ENCODE peak calls at places on chromosomes 12 and 14, in six cellular contexts. One of them, this sample, is unnamed.

GRCh38 chr14:104681689-104682074 is 7.7 kb upstream of the INF2 start:
- DNase-seq in hypothalamus: peak
- DNase-seq in HEK293T: no peak
- DNase-seq in iris pigment epithelial cell: peak
- DNase-seq in spleen: peak
- DNase-seq in RKO: peak
- DNase-seq in this sample: peak

GRCh38 chr14:103728721-103729120 is 13.1 kb downstream of the ZFYVE21 start:
- DNase-seq in hypothalamus: no peak
- DNase-seq in HEK293T: no peak
- DNase-seq in iris pigment epithelial cell: no peak
- DNase-seq in spleen: peak
- DNase-seq in RKO: no peak
- DNase-seq in this sample: peak

GRCh38 chr14:96915478-96915877 is 118.3 kb downstream of the VRK1 start:
- DNase-seq in hypothalamus: no peak
- DNase-seq in HEK293T: no peak
- DNase-seq in iris pigment epithelial cell: no peak
- DNase-seq in spleen: no peak
- DNase-seq in RKO: no peak
- DNase-seq in this sample: no peak

GRCh38 chr12:53381739-53382630 is 2.0 kb downstream of the SP1 start:
- DNase-seq in hypothalamus: no peak
- DNase-seq in HEK293T: no peak
- DNase-seq in iris pigment epithelial cell: peak
- DNase-seq in spleen: peak
- DNase-seq in RKO: peak
- DNase-seq in this sample: peak

GRCh38 chr14:52067873-52068740 is 752 bp downstream of the NID2 start:
- DNase-seq in hypothalamus: no peak
- DNase-seq in HEK293T: peak
- DNase-seq in iris pigment epithelial cell: peak
- DNase-seq in spleen: peak
- DNase-seq in RKO: no peak
- DNase-seq in this sample: peak

GRCh38 chr12:32777776-32778175 is 22.1 kb upstream of the YARS2 start:
- DNase-seq in hypothalamus: no peak
- DNase-seq in HEK293T: no peak
- DNase-seq in iris pigment epithelial cell: peak
- DNase-seq in spleen: no peak
- DNase-seq in RKO: no peak
- DNase-seq in this sample: no peak

GRCh38 chr12:6285532-6286306 is 24.8 kb upstream of the PLEKHG6 start:
- DNase-seq in hypothalamus: no peak
- DNase-seq in HEK293T: no peak
- DNase-seq in iris pigment epithelial cell: peak
- DNase-seq in spleen: no peak
- DNase-seq in RKO: peak
- DNase-seq in this sample: no peak

GRCh38 chr12:69901141-69901900 is 76.3 kb downstream of the MYRFL start:
- DNase-seq in hypothalamus: no peak
- DNase-seq in HEK293T: no peak
- DNase-seq in iris pigment epithelial cell: no peak
- DNase-seq in spleen: no peak
- DNase-seq in RKO: no peak
- DNase-seq in this sample: no peak

GRCh38 chr14:69087061-69087461 is 65.9 kb downstream of the DCAF5 start:
- DNase-seq in hypothalamus: no peak
- DNase-seq in HEK293T: no peak
- DNase-seq in iris pigment epithelial cell: peak
- DNase-seq in spleen: no peak
- DNase-seq in RKO: no peak
- DNase-seq in this sample: no peak

GRCh38 chr12:103877288-103877687 is 36.3 kb upstream of the NT5DC3 start:
- DNase-seq in hypothalamus: no peak
- DNase-seq in HEK293T: no peak
- DNase-seq in iris pigment epithelial cell: no peak
- DNase-seq in spleen: no peak
- DNase-seq in RKO: no peak
- DNase-seq in this sample: no peak

GRCh38 chr12:68462799-68463198 is 130.6 kb upstream of the MDM1 start:
- DNase-seq in hypothalamus: no peak
- DNase-seq in HEK293T: no peak
- DNase-seq in iris pigment epithelial cell: no peak
- DNase-seq in spleen: no peak
- DNase-seq in RKO: no peak
- DNase-seq in this sample: no peak

GRCh38 chr12:122205590-122205925 is 2.0 kb downstream of the B3GNT4 start:
- DNase-seq in hypothalamus: no peak
- DNase-seq in HEK293T: no peak
- DNase-seq in iris pigment epithelial cell: no peak
- DNase-seq in spleen: no peak
- DNase-seq in RKO: no peak
- DNase-seq in this sample: no peak

GRCh38 chr14:28902930-28903329 is 136.3 kb downstream of the FOXG1 start:
- DNase-seq in hypothalamus: no peak
- DNase-seq in HEK293T: no peak
- DNase-seq in iris pigment epithelial cell: peak
- DNase-seq in spleen: no peak
- DNase-seq in RKO: no peak
- DNase-seq in this sample: no peak

GRCh38 chr14:54000341-54000811 is 43.8 kb upstream of the BMP4 start:
- DNase-seq in hypothalamus: no peak
- DNase-seq in HEK293T: no peak
- DNase-seq in iris pigment epithelial cell: peak
- DNase-seq in spleen: no peak
- DNase-seq in RKO: no peak
- DNase-seq in this sample: no peak

This sample was measured in kidney.